ENCODE peak calls at places on chromosome 15, in four cellular contexts. U is skeletal muscle cell; F is effector memory CD8-positive, alpha-beta T cell; C is fibroblast of lung. G is an unnamed sample.

GRCh38 chr15:34810455-34811146 is 15.3 kb upstream of the ACTC1 start:
- DNase-seq in U (peak), F (no peak), C (peak), G (peak)

GRCh38 chr15:63135804-63136203 is 14.1 kb downstream of the LACTB start:
- DNase-seq in U (peak), F (no peak), C (peak), G (no peak)

GRCh38 chr15:91853501-91853967 is at the start of gene SLCO3A1:
- DNase-seq in U (no peak), F (peak), C (peak), G (peak)

GRCh38 chr15:62059818-62060115 is 480 bp downstream of the VPS13C start:
- DNase-seq in U (no peak), F (peak), C (peak), G (no peak)

GRCh38 chr15:52436971-52437370 is 91.7 kb downstream of the MYO5A start:
- DNase-seq in U (no peak), F (no peak), C (peak), G (no peak)

GRCh38 chr15:31280831-31281216 is 45.8 kb upstream of the KLF13 start:
- DNase-seq in U (no peak), F (no peak), C (no peak), G (no peak)

GRCh38 chr15:41490355-41490754 is 3.3 kb upstream of the ITPKA start:
- DNase-seq in U (peak), F (no peak), C (peak), G (peak)

GRCh38 chr15:78726870-78727551 is 84.3 kb downstream of the ADAMTS7 start:
- DNase-seq in U (no peak), F (no peak), C (no peak), G (no peak)

GRCh38 chr15:52228928-52229327 is 37.7 kb upstream of the GNB5 start:
- DNase-seq in U (no peak), F (no peak), C (peak), G (no peak)

GRCh38 chr15:54119056-54119455 is 140.8 kb downstream of the UNC13C start:
- DNase-seq in U (no peak), F (no peak), C (no peak), G (no peak)

GRCh38 chr15:96687388-96688107 is 357.0 kb downstream of the NR2F2 start:
- DNase-seq in U (no peak), F (no peak), C (no peak), G (no peak)

GRCh38 chr15:79339588-79340314 is 28.8 kb downstream of the TMED3 start:
- DNase-seq in U (no peak), F (no peak), C (peak), G (no peak)

GRCh38 chr15:99100245-99101173 is 4.4 kb upstream of the SYNM start:
- DNase-seq in U (no peak), F (peak), C (peak), G (peak)

GRCh38 chr15:74420193-74420905 is 13.4 kb downstream of the SEMA7A start:
- DNase-seq in U (no peak), F (no peak), C (peak), G (no peak)

GRCh38 chr15:69088300-69088965 is 72.0 kb upstream of the GLCE start:
- DNase-seq in U (no peak), F (no peak), C (no peak), G (no peak)

GRCh38 chr15:90757461-90757860 is 40.3 kb downstream of the BLM start:
- DNase-seq in U (no peak), F (no peak), C (no peak), G (no peak)

GRCh38 chr15:31472636-31473383 is 146.2 kb downstream of the KLF13 start:
- DNase-seq in U (no peak), F (peak), C (peak), G (no peak)

GRCh38 chr15:38035701-38036100 is 101.3 kb downstream of the TMCO5A start:
- DNase-seq in U (no peak), F (no peak), C (no peak), G (no peak)

GRCh38 chr15:45364271-45364670 is 14.1 kb downstream of the GATM start:
- DNase-seq in U (no peak), F (no peak), C (no peak), G (no peak)

GRCh38 chr15:92619380-92620101 is 36.0 kb downstream of the FAM174B start:
- DNase-seq in U (no peak), F (no peak), C (peak), G (no peak)

GRCh38 chr15:99324082-99324620 is 72.9 kb downstream of the LRRC28 start:
- DNase-seq in U (peak), F (no peak), C (peak), G (no peak)

GRCh38 chr15:84921121-84921520 is 36.7 kb downstream of the SLC28A1 start:
- DNase-seq in U (no peak), F (no peak), C (no peak), G (no peak)

GRCh38 chr15:89127054-89127702 is 38.9 kb downstream of the ABHD2 start:
- DNase-seq in U (no peak), F (no peak), C (no peak), G (no peak)

GRCh38 chr15:36370735-36371115 is 208.7 kb upstream of the CDIN1 start:
- DNase-seq in U (peak), F (no peak), C (peak), G (no peak)

GRCh38 chr15:52481915-52482314 is 46.8 kb downstream of the MYO5A start:
- DNase-seq in U (peak), F (peak), C (peak), G (no peak)

GRCh38 chr15:56365075-56365711 is at the start of gene TEX9:
- DNase-seq in U (peak), F (peak), C (peak), G (peak)

GRCh38 chr15:48331796-48332641 is 790 bp downstream of the DUT start:
- DNase-seq in U (no peak), F (peak), C (peak), G (peak)

GRCh38 chr15:67097893-67098740 is 32.7 kb downstream of the SMAD3 start:
- DNase-seq in U (peak), F (no peak), C (peak), G (no peak)

GRCh38 chr15:91258436-91258779 is 158.4 kb downstream of the SV2B start:
- DNase-seq in U (no peak), F (no peak), C (no peak), G (no peak)

GRCh38 chr15:69576035-69576526 is 123.5 kb downstream of the RPLP1 start:
- DNase-seq in U (no peak), F (peak), C (no peak), G (peak)

GRCh38 chr15:71595846-71596553 is 214.4 kb upstream of the NR2E3 start:
- DNase-seq in U (no peak), F (no peak), C (peak), G (no peak)

G was measured in 8988T.